ENCODE peak calls at places on chromosomes 12 and 14, in six cellular contexts. One of them, this sample, is unnamed.

GRCh38 chr14:68423686-68424085 is 369.2 kb downstream of the ZFP36L1 start:
- DNase-seq in GM12865: no peak
- DNase-seq in GM10248: no peak
- DNase-seq in cardiac muscle cell: no peak
- DNase-seq in natural killer cell: no peak
- DNase-seq in WTC11: no peak
- DNase-seq in this sample: no peak

GRCh38 chr12:114834621-114835020 is 150.6 kb upstream of the TBX3 start:
- DNase-seq in cardiac muscle cell: no peak
- DNase-seq in natural killer cell: no peak
- DNase-seq in GM10248: no peak
- DNase-seq in GM12865: no peak
- DNase-seq in WTC11: no peak
- DNase-seq in this sample: no peak

GRCh38 chr12:99259040-99259934 is 388.3 kb upstream of the GARIN6 start:
- DNase-seq in GM12865: peak
- DNase-seq in GM10248: no peak
- DNase-seq in WTC11: no peak
- DNase-seq in natural killer cell: no peak
- DNase-seq in cardiac muscle cell: no peak
- DNase-seq in this sample: no peak

GRCh38 chr12:109463776-109464175 is 13.3 kb downstream of the KCTD10 start:
- DNase-seq in GM10248: no peak
- DNase-seq in WTC11: no peak
- DNase-seq in cardiac muscle cell: no peak
- DNase-seq in natural killer cell: no peak
- DNase-seq in GM12865: no peak
- DNase-seq in this sample: no peak

GRCh38 chr12:52917800-52918199 is 12.9 kb upstream of the KRT8 start:
- DNase-seq in GM10248: no peak
- DNase-seq in natural killer cell: no peak
- DNase-seq in cardiac muscle cell: no peak
- DNase-seq in GM12865: no peak
- DNase-seq in WTC11: no peak
- DNase-seq in this sample: no peak

GRCh38 chr12:117580718-117581062 is 219.3 kb upstream of the NOS1 start:
- DNase-seq in cardiac muscle cell: peak
- DNase-seq in natural killer cell: no peak
- DNase-seq in GM12865: peak
- DNase-seq in GM10248: peak
- DNase-seq in WTC11: peak
- DNase-seq in this sample: no peak

GRCh38 chr12:122140467-122141257 is 33.4 kb downstream of the IL31 start:
- DNase-seq in GM10248: no peak
- DNase-seq in cardiac muscle cell: no peak
- DNase-seq in WTC11: no peak
- DNase-seq in natural killer cell: no peak
- DNase-seq in GM12865: no peak
- DNase-seq in this sample: no peak

GRCh38 chr14:68514611-68515194 is 278.2 kb downstream of the ZFP36L1 start:
- DNase-seq in natural killer cell: no peak
- DNase-seq in cardiac muscle cell: no peak
- DNase-seq in GM10248: no peak
- DNase-seq in WTC11: no peak
- DNase-seq in GM12865: no peak
- DNase-seq in this sample: no peak

GRCh38 chr12:1115471-1116242 is 124.6 kb downstream of the ERC1 start:
- DNase-seq in GM12865: no peak
- DNase-seq in GM10248: no peak
- DNase-seq in natural killer cell: no peak
- DNase-seq in cardiac muscle cell: peak
- DNase-seq in WTC11: no peak
- DNase-seq in this sample: no peak

GRCh38 chr14:29735459-29735858 is 192.2 kb downstream of the PRKD1 start:
- DNase-seq in cardiac muscle cell: no peak
- DNase-seq in natural killer cell: no peak
- DNase-seq in WTC11: no peak
- DNase-seq in GM10248: no peak
- DNase-seq in GM12865: no peak
- DNase-seq in this sample: no peak

GRCh38 chr14:68854421-68854820 is 61.6 kb upstream of the ZFP36L1 start:
- DNase-seq in natural killer cell: no peak
- DNase-seq in GM12865: no peak
- DNase-seq in cardiac muscle cell: no peak
- DNase-seq in WTC11: no peak
- DNase-seq in GM10248: no peak
- DNase-seq in this sample: no peak

GRCh38 chr14:59236195-59236594 is 47.7 kb downstream of the DAAM1 start:
- DNase-seq in natural killer cell: no peak
- DNase-seq in WTC11: no peak
- DNase-seq in GM10248: no peak
- DNase-seq in GM12865: no peak
- DNase-seq in cardiac muscle cell: no peak
- DNase-seq in this sample: no peak

GRCh38 chr12:591571-592505 is 71.4 kb downstream of the NINJ2 start:
- DNase-seq in cardiac muscle cell: peak
- DNase-seq in GM12865: no peak
- DNase-seq in GM10248: no peak
- DNase-seq in WTC11: no peak
- DNase-seq in natural killer cell: no peak
- DNase-seq in this sample: no peak

GRCh38 chr12:6872073-6873048 is 742 bp downstream of the SPSB2 start:
- DNase-seq in GM12865: peak
- DNase-seq in WTC11: peak
- DNase-seq in natural killer cell: peak
- DNase-seq in cardiac muscle cell: peak
- DNase-seq in GM10248: peak
- DNase-seq in this sample: peak

GRCh38 chr12:121388421-121388981 is 11.4 kb upstream of the RNF34 start:
- DNase-seq in GM12865: no peak
- DNase-seq in natural killer cell: no peak
- DNase-seq in cardiac muscle cell: no peak
- DNase-seq in GM10248: no peak
- DNase-seq in WTC11: no peak
- DNase-seq in this sample: no peak

GRCh38 chr12:132144115-132145071 is at the start of the genes DDX51 and NOC4L:
- DNase-seq in GM10248: peak
- DNase-seq in cardiac muscle cell: peak
- DNase-seq in WTC11: peak
- DNase-seq in natural killer cell: peak
- DNase-seq in GM12865: peak
- DNase-seq in this sample: peak

GRCh38 chr12:52126605-52127578 is 47.4 kb downstream of the SMIM41 start:
- DNase-seq in cardiac muscle cell: no peak
- DNase-seq in natural killer cell: no peak
- DNase-seq in GM10248: no peak
- DNase-seq in WTC11: no peak
- DNase-seq in GM12865: no peak
- DNase-seq in this sample: no peak

GRCh38 chr14:36091096-36091495 is 85.4 kb downstream of the PTCSC3 start:
- DNase-seq in GM10248: no peak
- DNase-seq in GM12865: no peak
- DNase-seq in WTC11: no peak
- DNase-seq in cardiac muscle cell: no peak
- DNase-seq in natural killer cell: no peak
- DNase-seq in this sample: no peak

GRCh38 chr14:105528859-105529505 is 2.6 kb downstream of the TMEM121 start:
- DNase-seq in cardiac muscle cell: no peak
- DNase-seq in GM10248: no peak
- DNase-seq in natural killer cell: no peak
- DNase-seq in GM12865: peak
- DNase-seq in WTC11: no peak
- DNase-seq in this sample: no peak

GRCh38 chr14:83470466-83470865 is 1936.8 kb upstream of the SEL1L start:
- DNase-seq in GM12865: no peak
- DNase-seq in WTC11: no peak
- DNase-seq in natural killer cell: no peak
- DNase-seq in cardiac muscle cell: no peak
- DNase-seq in GM10248: no peak
- DNase-seq in this sample: no peak

GRCh38 chr12:127516467-127516866 is 750.5 kb upstream of the TMEM132C start:
- DNase-seq in natural killer cell: no peak
- DNase-seq in cardiac muscle cell: no peak
- DNase-seq in GM12865: no peak
- DNase-seq in GM10248: no peak
- DNase-seq in WTC11: no peak
- DNase-seq in this sample: no peak

GRCh38 chr12:6703631-6704030 is 3.0 kb upstream of the PIANP start:
- DNase-seq in cardiac muscle cell: peak
- DNase-seq in WTC11: peak
- DNase-seq in GM10248: no peak
- DNase-seq in GM12865: peak
- DNase-seq in natural killer cell: no peak
- DNase-seq in this sample: no peak

GRCh38 chr14:99510556-99511139 is 29.4 kb downstream of the CCNK start:
- DNase-seq in GM12865: no peak
- DNase-seq in WTC11: no peak
- DNase-seq in cardiac muscle cell: no peak
- DNase-seq in natural killer cell: no peak
- DNase-seq in GM10248: no peak
- DNase-seq in this sample: no peak

GRCh38 chr12:130124106-130124505 is 38.2 kb upstream of the FZD10 start:
- DNase-seq in cardiac muscle cell: no peak
- DNase-seq in natural killer cell: no peak
- DNase-seq in GM10248: no peak
- DNase-seq in WTC11: no peak
- DNase-seq in GM12865: no peak
- DNase-seq in this sample: no peak

GRCh38 chr14:91754819-91755218 is 22.9 kb upstream of the CATSPERB start:
- DNase-seq in cardiac muscle cell: no peak
- DNase-seq in natural killer cell: no peak
- DNase-seq in WTC11: no peak
- DNase-seq in GM12865: no peak
- DNase-seq in GM10248: no peak
- DNase-seq in this sample: no peak

GRCh38 chr12:119154435-119154818 is 24.3 kb upstream of the HSPB8 start:
- DNase-seq in cardiac muscle cell: no peak
- DNase-seq in natural killer cell: no peak
- DNase-seq in GM10248: no peak
- DNase-seq in GM12865: peak
- DNase-seq in WTC11: peak
- DNase-seq in this sample: no peak

GRCh38 chr12:108635201-108635996 is 1.7 kb upstream of the SELPLG start:
- DNase-seq in natural killer cell: peak
- DNase-seq in GM12865: peak
- DNase-seq in GM10248: peak
- DNase-seq in WTC11: no peak
- DNase-seq in cardiac muscle cell: peak
- DNase-seq in this sample: no peak

GRCh38 chr12:63845726-63846125 is 1.2 kb downstream of the SRGAP1 start:
- DNase-seq in natural killer cell: no peak
- DNase-seq in GM12865: no peak
- DNase-seq in GM10248: no peak
- DNase-seq in cardiac muscle cell: peak
- DNase-seq in WTC11: no peak
- DNase-seq in this sample: no peak

GRCh38 chr12:97275261-97276197 is 187.1 kb upstream of the RMST start:
- DNase-seq in GM12865: no peak
- DNase-seq in WTC11: peak
- DNase-seq in natural killer cell: no peak
- DNase-seq in GM10248: no peak
- DNase-seq in cardiac muscle cell: no peak
- DNase-seq in this sample: no peak

DNA sequence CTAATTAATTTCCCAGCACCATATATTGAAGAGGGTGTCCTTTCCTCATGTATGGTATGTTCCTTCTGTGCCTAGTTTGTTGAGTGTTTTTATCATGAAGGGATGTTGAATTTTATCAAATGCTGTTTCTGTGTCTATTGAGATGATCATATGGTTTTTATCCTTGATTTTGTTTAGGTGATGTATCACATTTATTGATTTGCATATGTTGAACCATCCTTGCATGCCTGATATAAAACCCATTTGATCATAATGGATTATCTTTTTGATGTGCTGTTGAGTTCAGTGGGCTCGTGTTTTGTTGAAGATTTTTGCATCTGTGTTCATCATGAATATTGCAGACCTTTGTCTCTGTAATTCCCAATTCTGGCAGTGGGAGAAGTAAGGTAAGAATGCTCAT is 44.6 kb downstream of the RASSF8 start:
- DNase-seq in GM10248: no peak
- DNase-seq in GM12865: no peak
- DNase-seq in natural killer cell: no peak
- DNase-seq in WTC11: no peak
- DNase-seq in cardiac muscle cell: no peak
- DNase-seq in this sample: no peak
- TF ChIP-seq CTCF in GM10248: no peak
- TF ChIP-seq CTCF in GM12865: no peak
- TF ChIP-seq CTCF in natural killer cell: no peak
- TF ChIP-seq CTCF in WTC11: no peak
- TF ChIP-seq CTCF in cardiac muscle cell: no peak
- TF ChIP-seq CTCF in this sample: no peak

DNA sequence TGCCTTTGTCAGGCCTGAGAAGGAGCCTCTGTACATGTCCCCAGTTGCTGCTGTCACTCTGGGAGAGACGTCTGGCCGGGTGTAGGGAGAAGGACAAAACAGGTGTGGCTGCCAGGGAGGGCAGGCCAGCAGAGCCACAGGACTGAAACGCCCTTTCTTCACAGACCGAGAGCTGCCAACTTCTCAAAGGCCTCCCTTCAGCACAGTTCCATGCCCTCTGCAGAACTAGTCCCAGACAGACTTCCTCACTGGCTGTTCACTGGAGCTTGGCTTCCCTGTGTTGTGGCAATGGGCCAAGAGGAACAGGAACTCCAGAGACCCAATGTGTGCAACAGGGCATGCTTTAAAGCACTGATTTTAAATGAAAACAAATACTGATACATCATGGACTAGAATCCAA is 50.7 kb upstream of the PNMA1 start:
- DNase-seq in cardiac muscle cell: no peak
- DNase-seq in GM10248: no peak
- DNase-seq in natural killer cell: no peak
- DNase-seq in GM12865: peak
- DNase-seq in WTC11: no peak
- DNase-seq in this sample: no peak
- TF ChIP-seq CTCF in cardiac muscle cell: no peak
- TF ChIP-seq CTCF in GM10248: no peak
- TF ChIP-seq CTCF in natural killer cell: no peak
- TF ChIP-seq CTCF in GM12865: no peak
- TF ChIP-seq CTCF in WTC11: no peak
- TF ChIP-seq CTCF in this sample: no peak

DNA sequence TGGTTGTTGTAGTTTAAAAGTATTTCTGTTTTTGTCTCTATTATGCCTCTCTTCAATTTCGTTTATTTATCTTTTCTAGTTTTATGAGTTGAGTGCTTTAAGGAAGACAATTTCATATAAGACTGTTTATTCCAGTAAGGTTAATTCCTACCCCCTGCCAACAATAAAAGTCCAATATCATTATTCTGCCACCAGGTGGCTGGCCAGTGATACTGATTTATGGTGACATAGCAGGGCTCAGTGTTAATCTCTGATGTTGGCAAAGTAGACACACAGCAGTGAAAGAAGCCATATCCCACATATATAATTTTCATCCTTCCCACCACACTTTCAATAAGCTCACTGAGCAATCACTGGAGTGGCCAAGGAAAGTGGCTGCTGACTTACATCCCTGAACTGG is 69.0 kb upstream of the BMP4 start:
- DNase-seq in cardiac muscle cell: no peak
- DNase-seq in WTC11: peak
- DNase-seq in GM12865: peak
- DNase-seq in GM10248: no peak
- DNase-seq in natural killer cell: no peak
- DNase-seq in this sample: no peak
- TF ChIP-seq CTCF in cardiac muscle cell: peak
- TF ChIP-seq CTCF in WTC11: no peak
- TF ChIP-seq CTCF in GM12865: no peak
- TF ChIP-seq CTCF in GM10248: peak
- TF ChIP-seq CTCF in natural killer cell: no peak
- TF ChIP-seq CTCF in this sample: no peak

GRCh38 chr14:44149597-44149996 is 357.5 kb downstream of the FSCB start:
- DNase-seq in GM10248: no peak
- DNase-seq in natural killer cell: no peak
- DNase-seq in cardiac muscle cell: peak
- DNase-seq in GM12865: peak
- DNase-seq in WTC11: peak
- DNase-seq in this sample: no peak
- TF ChIP-seq CTCF in GM10248: no peak
- TF ChIP-seq CTCF in natural killer cell: no peak
- TF ChIP-seq CTCF in cardiac muscle cell: peak
- TF ChIP-seq CTCF in GM12865: no peak
- TF ChIP-seq CTCF in WTC11: peak
- TF ChIP-seq CTCF in this sample: no peak